ENCODE peak calls at places on chromosome 1, in five cellular contexts. Q is neural progenitor cell, R is spleen, B is ascending aorta, H is mesendoderm. P is an unnamed sample.
A peak's percentile ranks its signal among the peaks of the same experiment; 100 is the strongest.

GRCh38 chr1:99599678-99600175 is 46.2 kb upstream of the PALMD start:
- DNase-seq in H (peak; percentile 64), R (no peak), B (no peak), Q (no peak), P (no peak)

GRCh38 chr1:36161656-36162531 is 5.9 kb downstream of the MAP7D1 start:
- DNase-seq in Q (no peak), R (peak; percentile 90), B (peak; percentile 41), H (peak; percentile 80), P (no peak)

GRCh38 chr1:89464008-89464407 is 60.6 kb upstream of the LRRC8B start:
- DNase-seq in H (no peak), B (no peak), Q (no peak), R (no peak), P (no peak)

GRCh38 chr1:22320703-22321344 is 130.8 kb upstream of the ZBTB40 start:
- DNase-seq in R (peak; percentile 37), B (no peak), H (no peak), Q (no peak), P (no peak)

GRCh38 chr1:185388346-185388745 is 71.3 kb upstream of the IVNS1ABP start:
- DNase-seq in R (no peak), H (no peak), B (no peak), Q (no peak), P (no peak)

GRCh38 chr1:44740179-44740617 is 561 bp downstream of the KIF2C start:
- DNase-seq in B (no peak), Q (peak; percentile 50), R (no peak), H (no peak), P (no peak)

GRCh38 chr1:228871314-228872061 is 136.2 kb downstream of the RHOU start:
- DNase-seq in H (no peak), Q (no peak), B (no peak), R (no peak), P (no peak)

GRCh38 chr1:45569962-45570581 is 13.8 kb upstream of the NASP start:
- DNase-seq in Q (peak; percentile 76), H (peak; percentile 87), B (no peak), R (peak; percentile 82), P (no peak)

GRCh38 chr1:233543338-233544255 is 70.3 kb upstream of the KCNK1 start:
- DNase-seq in H (peak; percentile 88), R (no peak), Q (no peak), B (no peak), P (no peak)

GRCh38 chr1:54158071-54158470 is 5.3 kb upstream of the CDCP2 start:
- DNase-seq in B (no peak), H (no peak), Q (no peak), R (peak; percentile 37), P (no peak)

GRCh38 chr1:206568256-206568655 is 44.0 kb downstream of the EIF2D start:
- DNase-seq in H (no peak), B (no peak), Q (no peak), R (peak; percentile 86), P (no peak)

GRCh38 chr1:226069818-226070489 is 7.4 kb downstream of the H3-3A start:
- DNase-seq in B (no peak), Q (no peak), R (no peak), H (no peak), P (no peak)

GRCh38 chr1:226064816-226065248 is 2.3 kb downstream of the H3-3A start:
- DNase-seq in Q (peak; percentile 65), R (no peak), B (no peak), H (peak; percentile 73), P (no peak)

GRCh38 chr1:226063362-226064167 is 1.0 kb downstream of the H3-3A start:
- DNase-seq in Q (peak; percentile 67), B (no peak), R (peak; percentile 89), H (peak; percentile 64), P (no peak)

GRCh38 chr1:226064168-226064815 is 1.8 kb downstream of the H3-3A start:
- DNase-seq in B (no peak), R (no peak), H (peak; percentile 44), Q (no peak), P (no peak)

GRCh38 chr1:226066415-226067077 is 4.0 kb downstream of the H3-3A start:
- DNase-seq in H (peak; percentile 40), R (no peak), B (no peak), Q (no peak), P (no peak)
- H3K4me3 ChIP-seq in H (no peak overlapping the region), R (no peak overlapping the region), B (no peak overlapping the region), Q (peak overlapping the region; percentile 86), P (no peak overlapping the region)

GRCh38 chr1:172359531-172359991 is 60.9 kb upstream of the C1orf105 start:
- DNase-seq in H (no peak), B (no peak), Q (no peak), R (no peak), P (no peak)

GRCh38 chr1:172357753-172358152 is 62.7 kb upstream of the C1orf105 start:
- DNase-seq in B (no peak), Q (no peak), R (no peak), H (no peak), P (no peak)

GRCh38 chr1:172360511-172360910 is 60.0 kb upstream of the C1orf105 start:
- DNase-seq in Q (peak; percentile 81), R (no peak), B (no peak), H (peak; percentile 92), P (no peak)

GRCh38 chr1:172363852-172364251 is 56.6 kb upstream of the C1orf105 start:
- DNase-seq in R (no peak), B (no peak), H (no peak), Q (no peak), P (no peak)

DNA sequence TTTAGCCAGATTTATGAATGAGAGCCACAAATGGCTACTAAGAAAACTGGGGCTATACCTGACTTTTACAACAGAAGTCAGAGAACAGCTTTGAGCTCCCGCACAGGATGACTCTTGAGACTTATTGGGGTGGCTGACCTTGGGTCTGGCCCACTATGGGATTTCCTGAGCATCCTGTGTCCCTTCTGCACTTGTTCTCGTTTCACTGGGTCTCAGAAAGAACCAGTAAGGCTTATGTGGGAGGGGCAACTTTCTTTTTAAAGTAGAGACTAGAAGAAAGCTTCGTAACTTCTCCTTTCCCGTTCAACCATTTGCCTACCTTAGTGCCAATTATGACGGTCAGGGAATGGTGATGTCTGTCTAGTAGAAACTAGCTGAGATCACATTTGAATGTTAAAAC is 59.5 kb upstream of the C1orf105 start:
- DNase-seq in R (no peak), B (no peak), Q (no peak), H (no peak), P (no peak)
- H3K4me1 ChIP-seq in R (peaks cover 47% of the 10 kb centered on the region), B (peaks cover 14% of the 10 kb centered on the region), Q (peaks cover 41% of the 10 kb centered on the region), H (peaks cover 10% of the 10 kb centered on the region), P (peaks cover 22% of the 10 kb centered on the region)

GRCh38 chr1:156638596-156638995 is 3.3 kb upstream of the BCAN start:
- DNase-seq in B (no peak), R (no peak), Q (no peak), H (no peak), P (no peak)

GRCh38 chr1:156641761-156642264 is at the start of gene BCAN:
- DNase-seq in B (no peak), H (peak; percentile 67), Q (peak; percentile 91), R (no peak), P (no peak)

GRCh38 chr1:156640842-156641706 is 843 bp upstream of the BCAN start:
- DNase-seq in B (no peak), R (no peak), H (no peak), Q (no peak), P (no peak)

GRCh38 chr1:156638189-156638588 is 3.7 kb upstream of the BCAN start:
- DNase-seq in Q (no peak), B (no peak), R (no peak), H (no peak), P (no peak)

DNA sequence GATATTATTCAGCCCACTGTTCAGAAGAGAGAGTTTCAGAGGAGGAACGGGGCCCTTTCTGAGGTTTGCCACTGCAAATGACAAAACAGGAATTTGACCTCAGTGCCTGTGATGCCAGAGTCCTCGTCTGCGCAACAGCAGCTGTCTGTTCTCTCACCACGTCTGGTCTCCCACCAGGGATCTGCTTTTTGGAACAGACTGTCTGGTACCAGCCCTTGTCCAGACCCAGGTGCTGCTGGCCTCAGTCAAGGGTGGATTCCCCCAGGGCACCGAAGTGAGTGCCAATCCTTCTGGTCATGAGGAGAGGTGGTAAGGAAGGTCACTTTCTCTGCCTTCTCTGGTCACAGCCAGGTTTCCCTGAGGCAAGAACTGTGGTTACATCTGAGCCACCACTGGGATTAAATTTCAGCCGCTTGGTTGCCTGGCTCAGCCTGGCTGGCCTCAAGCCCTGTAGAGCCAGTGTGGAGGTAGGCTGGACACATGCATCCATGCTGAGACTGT is 2.3 kb upstream of the BCAN start:
- DNase-seq in R (no peak), H (no peak), B (no peak), Q (no peak), P (no peak)
- H3K4me3 ChIP-seq in R (no peak overlapping the region), H (no peak overlapping the region), B (no peak overlapping the region), Q (no peak overlapping the region), P (no peak overlapping the region)

GRCh38 chr1:9238134-9238533 is 3.6 kb downstream of the H6PD start:
- DNase-seq in R (no peak), H (no peak), B (no peak), Q (no peak), P (no peak)
- H3K4me1 ChIP-seq in R (peaks cover 94% of the 10 kb centered on the region), H (no peaks in the 10 kb centered on the region), B (peaks cover 67% of the 10 kb centered on the region), Q (peaks cover 7% of the 10 kb centered on the region), P (peaks cover 76% of the 10 kb centered on the region)

DNA sequence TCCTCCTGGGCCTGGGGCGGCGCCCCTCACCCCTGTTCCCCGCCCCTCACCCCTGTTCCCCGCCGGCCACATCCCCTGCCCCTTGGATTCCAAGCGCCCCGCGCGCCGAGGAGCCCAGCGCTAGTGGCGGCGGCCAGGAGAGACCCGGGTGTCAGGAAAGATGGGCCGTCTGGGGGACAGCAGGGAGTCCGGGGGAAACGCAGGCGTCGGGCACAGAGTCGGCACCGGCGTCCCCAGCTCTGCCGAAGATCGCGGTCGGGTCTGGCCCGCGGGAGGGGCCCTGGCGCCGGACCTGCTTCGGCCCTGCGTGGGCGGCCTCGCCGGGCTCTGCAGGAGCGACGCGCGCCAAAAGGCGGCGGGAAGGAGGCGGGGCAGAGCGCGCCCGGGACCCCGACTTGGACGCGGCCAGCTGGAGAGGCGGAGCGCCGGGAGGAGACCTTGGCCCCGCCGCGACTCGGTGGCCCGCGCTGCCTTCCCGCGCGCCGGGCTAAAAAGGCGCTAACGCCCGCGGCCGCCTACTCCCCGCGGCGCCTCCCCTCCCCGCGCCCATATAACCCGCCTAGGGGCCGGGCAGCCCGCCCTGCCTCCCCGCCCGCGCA is at the start of gene TP73:
- DNase-seq in B (no peak), R (peak; percentile 82), Q (peak; percentile 72), H (peak; percentile 11), P (no peak)
- H3K4me3 ChIP-seq in B (peak within 1 kb of the TSS; percentile 81), R (peak within 1 kb of the TSS; percentile 30), Q (peak within 1 kb of the TSS; percentile 42), H (no peak within 1 kb of the TSS), P (peak within 1 kb of the TSS; percentile 77)

DNA sequence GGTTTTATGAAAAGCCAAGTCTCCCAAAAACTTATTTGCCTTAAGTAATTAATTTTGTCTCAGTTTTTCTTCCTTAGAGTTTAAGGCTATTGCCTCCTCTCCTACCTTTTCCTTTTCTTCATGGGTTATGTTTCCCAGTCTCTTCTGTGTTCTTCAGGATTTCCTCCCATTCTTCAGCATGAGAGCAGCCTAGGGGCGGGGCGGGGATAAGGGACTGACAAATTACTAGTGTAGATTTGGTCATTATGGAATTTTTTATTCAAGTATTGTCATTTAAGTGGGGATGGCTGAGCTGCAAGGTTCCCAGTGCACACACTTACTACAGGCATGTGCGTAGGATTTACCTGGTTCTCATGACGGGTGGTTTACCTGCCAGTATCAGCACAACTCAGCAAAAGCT is 35.2 kb upstream of the PIGV start:
- DNase-seq in R (no peak), B (no peak), H (no peak), Q (no peak), P (no peak)
- H3K4me1 ChIP-seq in R (peaks cover 95% of the 10 kb centered on the region), B (peaks cover 54% of the 10 kb centered on the region), H (no peaks in the 10 kb centered on the region), Q (no peaks in the 10 kb centered on the region), P (peaks cover 49% of the 10 kb centered on the region)

P was measured in esophagus squamous epithelium.